ENCODE peak calls at places on chromosomes 6 and 20, in eight cellular contexts. R is heart left ventricle, S is A549, Y is testis, B is gastrocnemius medialis, E is body of pancreas, P is stomach, Q is thyroid gland. K is an unnamed sample.

GRCh38 chr6:44367686-44368085 is 19.8 kb upstream of the CDC5L start:
- DNase-seq in E (no peak), S (no peak), R (no peak), Y (no peak), P (no peak), B (no peak), Q (no peak), K (no peak)

GRCh38 chr6:151240036-151240685 is 394 bp downstream of the AKAP12 start:
- DNase-seq in Q (peak; percentile 82), B (peak; percentile 67), S (peak; percentile 73), R (peak; percentile 83), E (peak; percentile 52), Y (peak; percentile 94), P (peak; percentile 36), K (peak; percentile 67)

GRCh38 chr6:32191696-32192607 is 491 bp downstream of the GPSM3 start:
- DNase-seq in E (no peak), P (no peak), S (no peak), Q (no peak), Y (no peak), R (peak; percentile 66), B (no peak), K (no peak)

GRCh38 chr6:161374971-161375873 is 101.4 kb upstream of the AGPAT4 start:
- DNase-seq in P (peak; percentile 92), S (peak; percentile 14), Y (peak; percentile 36), E (peak; percentile 75), Q (peak; percentile 34), R (peak; percentile 69), B (peak; percentile 58), K (peak; percentile 45)

GRCh38 chr6:31125586-31126363 is 5.5 kb upstream of the CDSN start:
- DNase-seq in B (no peak), S (peak; percentile 50), Q (peak; percentile 80), R (no peak), Y (no peak), E (no peak), P (no peak), K (no peak)

GRCh38 chr6:89462503-89462902 is 29.6 kb downstream of the ANKRD6 start:
- DNase-seq in Y (no peak), R (no peak), P (no peak), E (no peak), Q (no peak), B (no peak), S (no peak), K (no peak)

GRCh38 chr6:15593798-15594197 is 69.0 kb downstream of the DTNBP1 start:
- DNase-seq in E (peak; percentile 35), Q (peak; percentile 52), S (no peak), R (no peak), Y (peak; percentile 63), B (peak; percentile 67), P (no peak), K (no peak)

GRCh38 chr6:11535801-11536230 is 1.7 kb upstream of the TMEM170B start:
- DNase-seq in E (peak; percentile 54), Y (no peak), S (no peak), B (no peak), P (peak; percentile 33), Q (peak; percentile 18), R (no peak), K (no peak)

GRCh38 chr6:3328145-3328544 is 69.4 kb downstream of the PSMG4 start:
- DNase-seq in P (no peak), Q (no peak), E (no peak), R (no peak), Y (no peak), B (no peak), S (peak; percentile 38), K (no peak)

GRCh38 chr6:147128056-147128455 is 76.2 kb upstream of the STXBP5 start:
- DNase-seq in E (no peak), Q (no peak), R (no peak), S (no peak), Y (no peak), B (no peak), P (no peak), K (no peak)

DNA sequence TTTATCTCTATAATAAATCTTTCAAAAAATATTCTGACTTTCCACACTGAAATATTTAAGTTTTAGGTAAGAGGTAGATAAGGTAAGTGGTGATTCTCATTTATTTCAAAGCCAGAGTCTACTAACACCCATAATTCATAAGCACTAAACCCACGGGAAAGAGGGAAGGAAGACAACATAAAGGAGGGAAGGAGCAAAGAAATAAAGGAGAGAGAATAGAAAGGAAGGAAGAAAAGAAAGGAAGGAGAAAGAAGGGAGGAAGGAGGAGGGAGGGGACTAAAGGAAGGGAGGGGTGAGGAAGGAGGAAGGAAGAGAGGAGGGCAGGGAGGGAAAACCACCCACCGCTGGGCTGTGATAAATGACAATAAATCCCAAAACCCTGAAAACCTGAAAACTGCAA is 25.2 kb downstream of the MAP3K5 start:
- DNase-seq in R (no peak), B (no peak), Y (no peak), Q (no peak), P (no peak), E (no peak), S (no peak), K (peak; percentile 16)
- TF ChIP-seq POLR2A in R (no peak), B (no peak), Y (no peak), Q (no peak), P (no peak), E (no peak), S (no peak), K (no peak)

GRCh38 chr6:49556429-49556837 is 6.0 kb downstream of the C6orf141 start:
- DNase-seq in E (peak; percentile 87), Y (no peak), B (no peak), P (no peak), R (no peak), S (peak; percentile 87), Q (no peak), K (no peak)
- H3K4me3 ChIP-seq in E (no peak overlapping the region), Y (no peak overlapping the region), B (no peak overlapping the region), P (no peak overlapping the region), R (no peak overlapping the region), S (peak overlapping the region; percentile 19), Q (no peak overlapping the region), K (no peak overlapping the region)

GRCh38 chr6:157304840-157305675 is 18.3 kb downstream of the TMEM242 start:
- DNase-seq in P (peak; percentile 44), Y (no peak), S (no peak), B (no peak), R (no peak), E (peak; percentile 43), Q (no peak), K (peak; percentile 77)
- TF ChIP-seq CTCF in P (no peak), Y (no peak), S (no peak), B (no peak), R (no peak), E (no peak), Q (no peak), K (no peak)

DNA sequence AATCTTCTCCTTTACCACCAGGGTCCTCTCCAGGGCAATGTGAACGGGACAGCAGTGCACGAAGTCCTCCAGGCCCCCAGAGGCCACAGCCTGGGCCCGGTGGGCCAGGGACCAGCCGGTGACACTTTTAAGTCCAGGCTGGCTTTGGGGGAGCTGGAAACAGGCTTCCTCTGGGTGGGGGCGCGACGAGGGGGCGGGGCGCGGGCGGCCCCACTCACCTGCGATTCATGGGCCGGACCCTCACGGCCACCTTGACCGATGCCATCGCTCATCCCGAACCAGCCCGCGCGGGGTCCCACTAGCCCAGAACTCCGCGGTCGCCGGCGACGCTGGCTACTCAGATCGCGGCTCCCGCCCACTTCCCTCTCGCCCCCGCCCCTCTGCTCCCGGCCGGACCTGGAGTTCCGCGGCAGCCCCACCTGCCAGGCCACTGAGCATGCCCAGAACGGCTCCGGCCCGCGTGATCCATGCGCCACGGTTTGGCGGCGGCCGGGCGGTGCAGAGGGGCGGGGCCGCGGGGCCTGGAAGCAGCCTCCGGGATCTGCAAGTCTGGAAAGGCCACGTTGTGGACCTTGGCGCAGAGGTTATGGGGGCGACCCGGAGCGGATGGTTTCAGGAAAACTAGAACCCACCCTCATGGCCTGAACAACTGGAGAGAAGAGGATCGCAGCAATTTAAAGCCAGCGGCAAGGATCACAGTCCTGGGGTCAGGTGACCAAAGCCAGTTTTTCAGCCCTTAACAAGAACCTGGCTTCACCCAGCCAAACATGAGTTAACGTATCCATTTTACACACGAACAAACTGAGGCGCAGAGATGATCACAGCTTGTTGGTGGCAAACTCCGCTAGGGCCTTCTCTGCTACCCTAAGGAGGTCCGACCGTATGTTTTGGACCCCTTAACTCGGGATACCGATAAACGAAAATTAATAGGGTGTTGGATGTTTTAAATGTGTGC is at the start of gene KIF16B:
- DNase-seq in S (peak; percentile 96), Q (peak; percentile 96), P (peak; percentile 96), R (peak; percentile 96), E (peak; percentile 93), Y (peak; percentile 93), B (peak; percentile 89), K (peak; percentile 94)
- TF ChIP-seq POLR2A in S (peak; percentile 82), Q (peak; percentile 49), P (no peak), R (no peak), E (peak; percentile 62), Y (no peak), B (peak; percentile 61), K (peak; percentile 66)

DNA sequence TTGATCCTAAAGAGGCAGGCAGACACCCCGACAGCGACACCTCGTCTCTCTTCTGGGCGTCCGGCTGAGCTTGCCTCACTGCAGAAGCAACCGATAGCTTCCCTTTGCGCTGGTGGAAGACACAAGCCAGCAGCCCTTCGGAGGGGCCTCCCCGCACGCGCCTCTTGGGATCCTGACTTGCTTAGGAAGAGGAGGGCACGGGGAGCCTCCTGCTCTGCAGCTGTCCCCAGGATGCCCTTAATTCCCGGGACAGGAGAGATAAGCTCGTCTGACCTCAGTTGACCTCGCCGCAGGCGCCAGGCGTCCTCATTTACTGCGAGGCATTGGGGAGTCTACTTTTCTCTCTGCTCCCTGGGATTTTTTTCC is 94.0 kb downstream of the CD83 start:
- DNase-seq in Q (no peak), P (peak; percentile 41), S (no peak), B (peak; percentile 37), E (peak; percentile 43), Y (peak; percentile 74), R (peak; percentile 82), K (peak; percentile 72)
- H3K4me3 ChIP-seq in Q (peak overlapping the region; percentile 35), P (peak overlapping the region; percentile 79), S (peak overlapping the region; percentile 56), B (peak overlapping the region; percentile 58), E (peak overlapping the region; percentile 13), Y (peak overlapping the region; percentile 74), R (no peak overlapping the region), K (peak overlapping the region; percentile 37)

K was measured in right lobe of liver.